ENCODE peak calls at places on chromosomes 6 and 20, in nine cellular contexts. H is NCI-H69; S is naive thymus-derived CD4-positive, alpha-beta T cell; W is T-cell; B is NCI-H774; C is LoVo; O is HT1080; K is activated naive CD8-positive, alpha-beta T cell treated with anti-CD3 and anti-CD28 coated beads for 36 hours; R is H4. N is an unnamed sample.

GRCh38 chr6:105484238-105485161 is 81.6 kb upstream of the PREP start:
- DNase-seq in H (peak; percentile 66), S (peak; percentile 36), W (no peak), B (peak; percentile 90), C (peak; percentile 64), O (peak; percentile 75), K (no peak), R (no peak), N (no peak)

GRCh38 chr6:144327081-144327480 is 41.9 kb downstream of the UTRN start:
- DNase-seq in H (no peak), S (no peak), W (no peak), B (no peak), C (no peak), O (no peak), K (no peak), R (no peak), N (no peak)

GRCh38 chr20:17693534-17694001 is 6.2 kb upstream of the BANF2 start:
- DNase-seq in H (peak; percentile 34), S (no peak), W (no peak), B (no peak), C (no peak), O (no peak), K (no peak), R (no peak), N (no peak)

GRCh38 chr20:36116813-36117441 is 37.6 kb upstream of the EPB41L1 start:
- DNase-seq in H (no peak), S (no peak), W (no peak), B (no peak), C (no peak), O (peak; percentile 67), K (no peak), R (no peak), N (no peak)

GRCh38 chr6:163263196-163263595 is 151.3 kb upstream of the QKI start:
- DNase-seq in H (no peak), S (no peak), W (no peak), B (no peak), C (no peak), O (no peak), K (no peak), R (no peak), N (no peak)

GRCh38 chr6:119896806-119897205 is 547.2 kb upstream of the MAN1A1 start:
- DNase-seq in H (no peak), S (no peak), W (no peak), B (no peak), C (no peak), O (no peak), K (no peak), R (no peak), N (no peak)

GRCh38 chr6:34031567-34032383 is 114.1 kb downstream of the GRM4 start:
- DNase-seq in H (peak; percentile 38), S (no peak), W (no peak), B (no peak), C (no peak), O (no peak), K (no peak), R (no peak), N (no peak)

GRCh38 chr6:25635886-25636317 is 16.1 kb upstream of the SCGN start:
- DNase-seq in H (peak; percentile 84), S (no peak), W (no peak), B (no peak), C (peak; percentile 7), O (no peak), K (no peak), R (no peak), N (no peak)

GRCh38 chr20:18046535-18046934 is 11.2 kb downstream of the OVOL2 start:
- DNase-seq in H (no peak), S (no peak), W (no peak), B (no peak), C (no peak), O (no peak), K (no peak), R (no peak), N (no peak)

GRCh38 chr6:48147101-48147500 is 36.1 kb upstream of the PTCHD4 start:
- DNase-seq in H (no peak), S (no peak), W (no peak), B (no peak), C (no peak), O (no peak), K (no peak), R (no peak), N (no peak)

GRCh38 chr6:102039450-102039849 is 645.9 kb downstream of the GRIK2 start:
- DNase-seq in H (peak; percentile 11), S (no peak), W (no peak), B (no peak), C (no peak), O (no peak), K (no peak), R (no peak), N (no peak)

GRCh38 chr6:12875061-12875460 is 158.5 kb downstream of the PHACTR1 start:
- DNase-seq in H (no peak), S (no peak), W (no peak), B (no peak), C (no peak), O (peak; percentile 83), K (no peak), R (peak; percentile 43), N (no peak)

N was measured in activated CD4-positive, alpha-beta T cell treated with anti-CD3 and anti-CD28 coated beads for 36 hours.